ENCODE peak calls at places on chromosomes 7 and 10, in seven cellular contexts. D is SK-N-SH, T is HepG2, C is K562, J is HCT116, S is GM12878, G is H1. O is an unnamed sample.

GRCh38 chr10:14381475-14381874 is 50.8 kb upstream of the FRMD4A start:
- DNase-seq in S (no peak), G (no peak), D (no peak), J (no peak), T (no peak), C (no peak), O (no peak)

GRCh38 chr10:114337510-114338462 is 66.5 kb downstream of the AFAP1L2 start:
- DNase-seq in G (no peak), T (no peak), J (no peak), S (peak; percentile 21), C (no peak), D (no peak), O (no peak)

GRCh38 chr7:154587812-154588211 is 415.1 kb downstream of the PAXIP1 start:
- DNase-seq in G (no peak), S (no peak), J (no peak), T (no peak), D (no peak), C (no peak), O (no peak)

GRCh38 chr10:125836746-125837145 is 13.4 kb downstream of the BCCIP start:
- DNase-seq in S (no peak), J (no peak), D (no peak), C (no peak), T (no peak), G (no peak), O (peak; percentile 89)

GRCh38 chr10:113895018-113895417 is 40.6 kb downstream of the NHLRC2 start:
- DNase-seq in C (no peak), T (no peak), S (no peak), D (no peak), J (no peak), G (no peak), O (no peak)

GRCh38 chr10:102411341-102412255 is 7.0 kb downstream of the PSD start:
- DNase-seq in C (no peak), T (no peak), J (no peak), D (no peak), G (no peak), S (no peak), O (no peak)

GRCh38 chr7:91082038-91082437 is 182.2 kb upstream of the FZD1 start:
- DNase-seq in T (no peak), C (no peak), D (no peak), S (no peak), G (no peak), J (no peak), O (no peak)

GRCh38 chr7:92653136-92653535 is 62.9 kb upstream of the FAM133B start:
- DNase-seq in T (no peak), D (no peak), G (no peak), C (no peak), J (no peak), S (no peak), O (no peak)

GRCh38 chr7:155517969-155518368 is 28.4 kb downstream of the CNPY1 start:
- DNase-seq in G (no peak), D (no peak), S (no peak), C (no peak), T (no peak), J (no peak), O (no peak)

GRCh38 chr10:121096617-121097431 is 245.7 kb downstream of the WDR11 start:
- DNase-seq in T (peak; percentile 24), G (no peak), J (no peak), S (no peak), C (no peak), D (no peak), O (no peak)

GRCh38 chr10:6563075-6563474 is 17.0 kb downstream of the PRKCQ start:
- DNase-seq in D (no peak), C (no peak), J (no peak), G (no peak), T (no peak), S (no peak), O (no peak)

GRCh38 chr7:126940723-126941307 is 311.9 kb downstream of the GRM8 start:
- DNase-seq in C (no peak), J (no peak), D (no peak), G (no peak), S (no peak), T (no peak), O (no peak)

GRCh38 chr7:154769527-154769926 is 233.4 kb downstream of the PAXIP1 start:
- DNase-seq in S (no peak), C (no peak), T (no peak), G (no peak), J (no peak), D (no peak), O (no peak)

GRCh38 chr10:4351723-4352565 is 474.1 kb upstream of the AKR1E2 start:
- DNase-seq in J (no peak), T (no peak), D (no peak), C (no peak), S (no peak), G (no peak), O (no peak)

GRCh38 chr10:79928028-79928583 is 20.8 kb downstream of the SFTPD start:
- DNase-seq in T (no peak), S (no peak), C (peak; percentile 7), G (no peak), D (no peak), J (no peak), O (no peak)

GRCh38 chr7:34093276-34093675 is 187.9 kb downstream of the BMPER start:
- DNase-seq in T (no peak), G (no peak), S (no peak), C (no peak), J (no peak), D (no peak), O (peak; percentile 47)
- TF ChIP-seq JUND in T (no peak), G (no peak), S (no peak), C (no peak), J (no peak), D (no peak), O (no peak)

GRCh38 chr7:122942765-122943164 is 52.7 kb downstream of the TAS2R16 start:
- DNase-seq in C (no peak), T (peak; percentile 16), D (no peak), J (no peak), S (no peak), G (no peak), O (no peak)
- TF ChIP-seq JUND in C (no peak), T (no peak), D (no peak), J (no peak), S (no peak), G (no peak), O (no peak)

DNA sequence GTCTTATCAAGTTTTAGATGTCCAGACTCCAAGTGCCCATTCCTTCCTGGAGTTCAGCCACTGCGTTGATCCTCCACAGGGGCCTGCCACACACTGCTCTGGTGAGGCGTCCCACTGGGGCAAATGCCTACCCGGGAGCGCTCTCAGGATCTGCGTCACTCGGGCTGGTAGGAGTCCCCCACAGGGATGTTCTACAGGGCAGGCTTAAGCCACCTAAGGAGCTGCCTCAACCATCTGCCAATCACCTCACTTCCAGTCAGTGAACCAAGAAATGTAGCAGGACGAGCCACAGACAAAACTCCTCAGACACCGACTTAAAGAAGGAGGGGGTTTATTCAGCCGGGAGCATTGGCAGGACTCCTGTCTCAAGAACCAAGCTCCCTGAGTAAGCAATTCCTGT is 19.9 kb downstream of the MRLN start:
- DNase-seq in T (no peak), D (no peak), G (no peak), J (no peak), C (no peak), S (no peak), O (no peak)
- TF ChIP-seq JUND in T (no peak), D (no peak), G (no peak), J (no peak), C (no peak), S (no peak), O (no peak)

GRCh38 chr7:25633420-25633819 is 405.1 kb upstream of the NPVF start:
- DNase-seq in T (no peak), D (no peak), J (no peak), G (no peak), S (no peak), C (no peak), O (no peak)
- TF ChIP-seq JUND in T (no peak), D (no peak), J (no peak), G (no peak), S (no peak), C (no peak), O (no peak)

GRCh38 chr7:76267835-76268183 is 34.7 kb upstream of the HSPB1 start:
- DNase-seq in D (no peak), J (no peak), C (no peak), G (no peak), T (no peak), S (no peak), O (no peak)
- TF ChIP-seq JUND in D (no peak), J (no peak), C (no peak), G (no peak), T (no peak), S (no peak), O (no peak)

DNA sequence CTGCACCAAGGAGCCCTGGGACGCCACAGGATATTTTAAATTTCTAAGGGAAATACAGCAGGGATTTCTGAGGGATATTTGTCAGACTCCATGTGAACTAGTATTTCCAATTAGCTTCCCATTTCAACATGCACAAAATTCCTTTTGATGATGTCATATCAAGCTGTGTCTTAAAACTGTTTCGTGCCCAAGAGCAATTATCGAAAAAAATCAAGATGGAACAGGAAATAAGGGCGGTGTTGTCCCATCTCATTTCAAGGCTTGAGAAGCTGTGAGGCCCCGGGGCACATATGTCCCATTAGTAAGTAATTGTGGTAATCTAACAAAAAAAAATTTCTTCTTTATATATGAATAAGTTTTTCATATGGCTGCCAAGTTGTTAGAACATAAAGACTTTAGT is 47.4 kb downstream of the PPP1R17 start:
- DNase-seq in G (no peak), J (no peak), S (no peak), T (no peak), D (no peak), C (no peak), O (no peak)
- TF ChIP-seq JUND in G (no peak), J (no peak), S (no peak), T (no peak), D (no peak), C (no peak), O (no peak)

GRCh38 chr10:101224060-101224909 is 5.0 kb downstream of the LBX1 start:
- DNase-seq in S (no peak), D (peak; percentile 33), T (no peak), C (no peak), G (no peak), J (no peak), O (no peak)
- TF ChIP-seq JUND in S (no peak), D (no peak), T (no peak), C (no peak), G (no peak), J (no peak), O (no peak)

GRCh38 chr7:37709631-37710509 is 26.3 kb downstream of the GPR141 start:
- DNase-seq in S (peak; percentile 75), J (no peak), G (no peak), C (no peak), T (no peak), D (no peak), O (no peak)
- TF ChIP-seq JUND in S (no peak), J (no peak), G (no peak), C (no peak), T (no peak), D (no peak), O (no peak)